ENCODE peak calls at places on chromosomes 5 and 9, in nine cellular contexts. B, S, M, V, L, D, Y, U and R are unnamed samples.

GRCh38 chr5:178143901-178144300 is 9.8 kb downstream of the NHP2 start:
- DNase-seq in S (no peak), D (no peak), U (no peak), V (no peak), M (no peak), L (no peak), B (no peak), Y (no peak), R (no peak)

GRCh38 chr5:74073257-74073656 is 447.3 kb downstream of the ARHGEF28 start:
- DNase-seq in Y (no peak), B (no peak), L (no peak), D (no peak), U (no peak), S (no peak), V (no peak), M (no peak), R (no peak)

GRCh38 chr5:79849061-79849460 is 142.0 kb downstream of the MTX3 start:
- DNase-seq in L (no peak), U (no peak), M (no peak), B (no peak), V (no peak), S (no peak), D (no peak), Y (no peak), R (no peak)

GRCh38 chr5:10635257-10635860 is 71.5 kb downstream of the ANKRD33B start:
- DNase-seq in S (peak), D (no peak), U (peak), M (no peak), B (no peak), Y (no peak), V (no peak), L (peak), R (no peak)

GRCh38 chr9:74961496-74961895 is 8.8 kb upstream of the C9orf40 start:
- DNase-seq in U (no peak), Y (no peak), L (no peak), V (no peak), S (no peak), B (no peak), M (no peak), D (no peak), R (no peak)

GRCh38 chr9:91207889-91208651 is 153.6 kb downstream of the AUH start:
- DNase-seq in V (no peak), U (peak), D (no peak), M (peak), B (no peak), S (no peak), L (peak), Y (peak), R (no peak)

GRCh38 chr5:125700380-125700856 is 722.8 kb upstream of the GRAMD2B start:
- DNase-seq in D (no peak), L (peak), B (no peak), U (peak), V (peak), M (no peak), Y (peak), S (no peak), R (no peak)

GRCh38 chr9:91177081-91177480 is 184.6 kb downstream of the AUH start:
- DNase-seq in D (peak), B (no peak), S (no peak), V (no peak), Y (no peak), L (no peak), U (no peak), M (no peak), R (no peak)

GRCh38 chr5:135615171-135615570 is 36.4 kb upstream of the CXCL14 start:
- DNase-seq in S (no peak), V (no peak), U (no peak), L (no peak), B (no peak), D (no peak), M (no peak), Y (no peak), R (no peak)

GRCh38 chr9:126365780-126366179 is 39.2 kb downstream of the MVB12B start:
- DNase-seq in B (no peak), U (no peak), L (no peak), S (no peak), D (no peak), M (no peak), Y (no peak), V (no peak), R (no peak)

GRCh38 chr9:115590016-115590415 is 472.1 kb upstream of the TNC start:
- DNase-seq in M (peak), U (peak), S (peak), B (no peak), D (no peak), V (no peak), L (peak), Y (no peak), R (no peak)

GRCh38 chr5:135740475-135740874 is 94.0 kb upstream of the SLC25A48 start:
- DNase-seq in U (no peak), B (no peak), M (no peak), Y (no peak), S (no peak), D (peak), V (no peak), L (no peak), R (no peak)

GRCh38 chr9:122526602-122527001 is 491 bp downstream of the OR1N1 start:
- DNase-seq in L (no peak), Y (no peak), S (no peak), B (no peak), U (no peak), M (no peak), D (no peak), V (no peak), R (no peak)

GRCh38 chr5:90055831-90056328 is 353.7 kb downstream of the CETN3 start:
- DNase-seq in D (no peak), U (no peak), Y (no peak), V (no peak), B (no peak), M (no peak), S (no peak), L (no peak), R (no peak)

GRCh38 chr5:132371603-132371994 is 2.1 kb downstream of the SLC22A5 start:
- DNase-seq in M (no peak), S (no peak), D (peak), B (no peak), Y (no peak), U (no peak), L (no peak), V (no peak), R (no peak)

GRCh38 chr9:3032898-3033297 is 189.0 kb upstream of the PUM3 start:
- DNase-seq in M (no peak), D (no peak), Y (no peak), S (no peak), V (no peak), B (no peak), U (no peak), L (no peak), R (no peak)

GRCh38 chr5:66742896-66743247 is 146.7 kb downstream of the MAST4 start:
- DNase-seq in V (no peak), D (no peak), U (no peak), Y (no peak), L (no peak), M (no peak), S (no peak), B (no peak), R (no peak)

GRCh38 chr5:66743344-66743743 is 147.2 kb downstream of the MAST4 start:
- DNase-seq in B (no peak), Y (no peak), D (no peak), V (no peak), S (no peak), M (no peak), U (no peak), L (no peak), R (no peak)

GRCh38 chr5:66744040-66744439 is 147.8 kb downstream of the MAST4 start:
- DNase-seq in M (no peak), S (no peak), U (no peak), D (no peak), V (no peak), B (no peak), L (no peak), Y (no peak), R (no peak)

GRCh38 chr5:66741394-66741793 is 145.2 kb downstream of the MAST4 start:
- DNase-seq in U (no peak), M (no peak), D (no peak), S (no peak), Y (peak), L (peak), V (peak), B (no peak), R (no peak)

DNA sequence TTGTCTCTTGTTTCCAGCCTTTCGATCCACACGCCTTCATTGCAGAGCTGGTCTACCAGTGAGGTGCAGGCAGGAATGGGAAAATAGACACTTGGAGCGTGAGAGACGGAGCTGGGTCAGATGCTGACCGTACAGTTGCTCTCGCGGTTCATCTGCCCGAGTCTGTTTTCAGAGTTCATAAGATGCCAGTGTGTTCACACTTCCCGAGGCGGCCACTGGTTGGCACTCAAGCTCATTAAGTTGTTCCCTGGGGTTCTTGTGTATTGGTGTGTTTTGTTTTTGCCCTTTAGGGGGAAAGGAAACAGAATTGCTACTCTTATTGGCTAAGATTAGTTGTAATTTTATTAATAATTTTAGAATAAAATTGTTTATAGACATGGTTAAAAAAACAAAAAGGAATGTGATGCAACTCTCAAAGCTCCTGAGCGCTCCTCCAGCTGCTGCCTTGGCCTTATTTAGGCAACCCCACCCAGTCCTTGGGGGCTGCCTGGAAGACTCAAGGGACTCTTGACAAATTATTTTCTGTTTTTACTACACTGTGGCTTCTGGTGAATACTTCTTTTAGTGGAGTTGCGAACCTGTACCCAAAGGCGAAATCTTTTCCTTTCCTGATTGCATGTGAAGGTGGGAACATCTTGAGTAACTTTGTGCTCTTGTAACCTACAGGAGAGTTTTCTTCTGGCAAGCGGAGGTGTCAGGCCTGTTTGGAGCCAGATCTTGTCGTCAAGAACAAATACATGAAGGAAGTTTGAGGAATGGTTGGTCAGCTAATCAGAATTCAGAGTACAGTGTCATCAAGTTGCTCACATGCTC is 146.1 kb downstream of the MAST4 start:
- DNase-seq in D (no peak), Y (peak), S (no peak), L (peak), U (no peak), M (no peak), B (no peak), V (peak), R (no peak)
- TF ChIP-seq CTCF in D (peak), Y (peak), S (peak), L (peak), U (no peak), M (no peak), B (no peak), V (peak), R (no peak)

GRCh38 chr9:114452219-114453169 is 52.8 kb downstream of the WHRN start:
- DNase-seq in D (no peak), Y (no peak), M (no peak), L (peak), S (no peak), B (no peak), V (peak), U (no peak), R (no peak)
- TF ChIP-seq CTCF in D (no peak), Y (no peak), M (no peak), L (no peak), S (no peak), B (no peak), V (no peak), U (no peak), R (no peak)

GRCh38 chr5:76014005-76014404 is 69.2 kb upstream of the SV2C start:
- DNase-seq in S (no peak), Y (no peak), D (no peak), V (no peak), L (no peak), M (no peak), B (no peak), U (no peak), R (no peak)

DNA sequence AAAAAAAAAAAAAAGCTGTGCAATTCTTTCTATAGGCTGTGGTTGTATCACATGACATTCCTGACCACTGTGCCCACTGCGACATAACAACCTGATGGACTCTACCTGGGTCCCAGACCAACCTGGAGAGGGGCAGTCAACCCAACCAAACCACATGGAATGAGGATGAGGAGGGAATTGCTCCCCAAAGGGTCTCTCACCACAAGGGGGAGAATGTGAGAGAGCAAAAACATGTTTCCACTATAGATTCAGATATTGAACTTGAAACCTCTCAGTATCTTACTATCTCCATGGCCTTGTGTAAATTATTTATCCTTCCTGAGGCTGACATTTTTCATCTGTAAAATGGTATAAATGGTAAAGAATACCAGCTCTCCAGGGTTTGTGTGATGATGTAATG is 66.9 kb upstream of the SV2C start:
- DNase-seq in Y (no peak), D (no peak), U (no peak), L (no peak), M (no peak), V (no peak), B (no peak), S (no peak), R (no peak)
- TF ChIP-seq CTCF in Y (peak), D (no peak), U (no peak), L (no peak), M (no peak), V (no peak), B (no peak), S (no peak), R (no peak)

GRCh38 chr9:37033753-37034319 is at the start of gene PAX5:
- DNase-seq in M (no peak), Y (no peak), V (no peak), S (no peak), D (no peak), B (no peak), U (peak), L (no peak), R (no peak)

GRCh38 chr9:37034320-37034937 is 361 bp upstream of the PAX5 start:
- DNase-seq in U (no peak), S (no peak), M (no peak), B (no peak), L (no peak), D (no peak), Y (no peak), V (peak), R (no peak)

GRCh38 chr9:37036237-37037136 is 2.4 kb upstream of the PAX5 start:
- DNase-seq in S (no peak), L (peak), Y (no peak), M (no peak), U (peak), D (no peak), B (no peak), V (peak), R (no peak)

GRCh38 chr9:37035472-37036236 is 1.6 kb upstream of the PAX5 start:
- DNase-seq in D (no peak), Y (no peak), L (no peak), M (no peak), S (no peak), B (no peak), V (peak), U (peak), R (no peak)

GRCh38 chr9:37034938-37035471 is 937 bp upstream of the PAX5 start:
- DNase-seq in S (no peak), L (no peak), U (no peak), Y (no peak), V (no peak), D (no peak), M (no peak), B (no peak), R (no peak)
- TF ChIP-seq CTCF in S (no peak), L (no peak), U (no peak), Y (no peak), V (no peak), D (no peak), M (no peak), B (no peak), R (no peak)

GRCh38 chr9:94018628-94019027 is 63.5 kb upstream of the BARX1 start:
- DNase-seq in M (no peak), Y (no peak), B (no peak), D (no peak), S (peak), U (no peak), V (no peak), L (no peak), R (no peak)

GRCh38 chr9:94014066-94014654 is 59.0 kb upstream of the BARX1 start:
- DNase-seq in M (no peak), S (peak), L (peak), U (peak), Y (peak), V (peak), D (no peak), B (no peak), R (no peak)

GRCh38 chr9:94017939-94018531 is 62.9 kb upstream of the BARX1 start:
- DNase-seq in B (no peak), S (no peak), L (no peak), M (no peak), Y (no peak), V (no peak), D (no peak), U (no peak), R (no peak)

GRCh38 chr9:94014845-94015244 is 59.7 kb upstream of the BARX1 start:
- DNase-seq in Y (no peak), D (no peak), U (no peak), B (no peak), V (no peak), M (no peak), S (no peak), L (no peak), R (no peak)

GRCh38 chr9:94016744-94017143 is 61.6 kb upstream of the BARX1 start:
- DNase-seq in V (peak), B (no peak), U (no peak), S (no peak), L (no peak), M (no peak), D (no peak), Y (no peak), R (no peak)
- TF ChIP-seq CTCF in V (no peak), B (no peak), U (no peak), S (no peak), L (no peak), M (no peak), D (no peak), Y (no peak), R (no peak)

DNA sequence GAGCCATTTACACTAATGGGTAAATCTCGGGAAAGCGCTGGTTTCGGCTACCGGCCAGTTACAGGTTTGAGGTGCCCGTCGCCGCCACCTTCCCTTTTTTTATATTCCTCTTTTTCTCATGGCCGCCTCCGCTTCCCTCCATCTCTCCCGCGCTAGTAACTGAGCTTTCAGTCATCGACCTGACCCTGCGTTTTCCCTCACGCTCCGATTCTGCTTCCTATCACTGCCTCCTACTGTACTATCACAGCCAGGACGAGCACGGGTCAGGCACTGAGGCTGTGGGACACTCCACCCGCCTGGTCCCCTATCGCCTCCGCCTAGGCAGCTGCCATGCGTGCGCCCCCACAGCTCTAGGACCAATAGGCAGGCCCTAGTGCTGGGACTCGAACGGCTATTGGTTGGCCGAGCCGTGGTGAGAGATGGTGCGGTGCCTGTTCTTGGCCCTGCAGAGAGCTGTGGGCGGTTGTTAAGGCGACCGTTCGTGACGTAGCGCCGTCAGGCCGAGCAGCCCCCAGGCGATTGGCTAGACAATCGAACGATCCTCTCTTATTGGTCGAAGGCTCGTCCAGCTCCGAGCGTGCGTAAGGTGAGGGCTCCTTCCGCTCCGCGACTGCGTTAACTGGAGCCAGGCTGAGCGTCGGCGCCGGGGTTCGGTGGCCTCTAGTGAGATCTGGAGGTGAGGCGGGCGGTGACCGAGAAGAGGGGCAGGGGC is at the start of gene HMGCR:
- DNase-seq in M (peak), S (peak), V (peak), L (peak), U (peak), B (peak), D (peak), Y (peak), R (peak)
- TF ChIP-seq CTCF in M (peak), S (peak), V (no peak), L (no peak), U (no peak), B (no peak), D (peak), Y (peak), R (no peak)